ENCODE peak calls at places on chromosomes 4 and X, in six cellular contexts. One of them, this sample, is unnamed.

GRCh38 chrX:18146954-18147353 is 73.7 kb downstream of the BEND2 start:
- DNase-seq in heart right ventricle: no peak
- DNase-seq in endothelial cell of umbilical vein: no peak
- DNase-seq in A549: peak; percentile 18
- DNase-seq in right lobe of liver: no peak
- DNase-seq in cardiac muscle cell: peak; percentile 72
- DNase-seq in this sample: no peak

GRCh38 chrX:136209016-136209738 is 42.0 kb downstream of the MAP7D3 start:
- DNase-seq in heart right ventricle: peak; percentile 52
- DNase-seq in endothelial cell of umbilical vein: peak; percentile 55
- DNase-seq in A549: peak; percentile 43
- DNase-seq in right lobe of liver: peak; percentile 45
- DNase-seq in cardiac muscle cell: peak; percentile 33
- DNase-seq in this sample: no peak

GRCh38 chr4:57080781-57081650 is 29.2 kb downstream of the IGFBP7 start:
- DNase-seq in heart right ventricle: no peak
- DNase-seq in endothelial cell of umbilical vein: peak; percentile 99
- DNase-seq in A549: peak; percentile 84
- DNase-seq in right lobe of liver: no peak
- DNase-seq in cardiac muscle cell: no peak
- DNase-seq in this sample: no peak

GRCh38 chr4:163228648-163229047 is 62.0 kb upstream of the NAF1 start:
- DNase-seq in heart right ventricle: no peak
- DNase-seq in endothelial cell of umbilical vein: no peak
- DNase-seq in A549: no peak
- DNase-seq in right lobe of liver: no peak
- DNase-seq in cardiac muscle cell: no peak
- DNase-seq in this sample: no peak

GRCh38 chr4:183722738-183723560 is 63.9 kb downstream of the TRAPPC11 start:
- DNase-seq in heart right ventricle: peak; percentile 75
- DNase-seq in endothelial cell of umbilical vein: peak; percentile 33
- DNase-seq in A549: peak; percentile 20
- DNase-seq in right lobe of liver: peak; percentile 68
- DNase-seq in cardiac muscle cell: peak; percentile 67
- DNase-seq in this sample: peak; percentile 94

GRCh38 chrX:35711281-35711680 is 86.9 kb upstream of the MAGEB16 start:
- DNase-seq in heart right ventricle: no peak
- DNase-seq in endothelial cell of umbilical vein: no peak
- DNase-seq in A549: no peak
- DNase-seq in right lobe of liver: no peak
- DNase-seq in cardiac muscle cell: no peak
- DNase-seq in this sample: no peak

GRCh38 chrX:1433646-1434357 is 18.9 kb downstream of the ASMTL start:
- DNase-seq in heart right ventricle: no peak
- DNase-seq in endothelial cell of umbilical vein: no peak
- DNase-seq in A549: no peak
- DNase-seq in right lobe of liver: no peak
- DNase-seq in cardiac muscle cell: no peak
- DNase-seq in this sample: peak; percentile 46

GRCh38 chr4:140247237-140247636 is 93.3 kb upstream of the MAML3 start:
- DNase-seq in heart right ventricle: no peak
- DNase-seq in endothelial cell of umbilical vein: no peak
- DNase-seq in A549: no peak
- DNase-seq in right lobe of liver: no peak
- DNase-seq in cardiac muscle cell: no peak
- DNase-seq in this sample: no peak

GRCh38 chr4:24984602-24985532 is 45.9 kb downstream of the LGI2 start:
- DNase-seq in heart right ventricle: no peak
- DNase-seq in endothelial cell of umbilical vein: no peak
- DNase-seq in A549: no peak
- DNase-seq in right lobe of liver: no peak
- DNase-seq in cardiac muscle cell: no peak
- DNase-seq in this sample: no peak

GRCh38 chr4:153794001-153794400 is 5.1 kb upstream of the SFRP2 start:
- DNase-seq in heart right ventricle: no peak
- DNase-seq in endothelial cell of umbilical vein: no peak
- DNase-seq in A549: no peak
- DNase-seq in right lobe of liver: no peak
- DNase-seq in cardiac muscle cell: no peak
- DNase-seq in this sample: no peak

GRCh38 chr4:108303488-108304177 is 134.9 kb upstream of the LEF1 start:
- DNase-seq in heart right ventricle: no peak
- DNase-seq in endothelial cell of umbilical vein: no peak
- DNase-seq in A549: no peak
- DNase-seq in right lobe of liver: no peak
- DNase-seq in cardiac muscle cell: no peak
- DNase-seq in this sample: no peak

GRCh38 chr4:38757945-38758344 is 24.8 kb downstream of the TLR10 start:
- DNase-seq in heart right ventricle: no peak
- DNase-seq in endothelial cell of umbilical vein: no peak
- DNase-seq in A549: peak; percentile 40
- DNase-seq in right lobe of liver: no peak
- DNase-seq in cardiac muscle cell: peak; percentile 10
- DNase-seq in this sample: no peak

GRCh38 chr4:153151535-153152452 is 52.4 kb upstream of the TRIM2 start:
- DNase-seq in heart right ventricle: no peak
- DNase-seq in endothelial cell of umbilical vein: peak; percentile 13
- DNase-seq in A549: peak; percentile 25
- DNase-seq in right lobe of liver: peak; percentile 29
- DNase-seq in cardiac muscle cell: peak; percentile 75
- DNase-seq in this sample: peak; percentile 86

GRCh38 chrX:129658429-129658828 is 3.7 kb upstream of the APLN start:
- DNase-seq in heart right ventricle: no peak
- DNase-seq in endothelial cell of umbilical vein: no peak
- DNase-seq in A549: no peak
- DNase-seq in right lobe of liver: no peak
- DNase-seq in cardiac muscle cell: no peak
- DNase-seq in this sample: no peak

GRCh38 chr4:39961311-39961877 is 16.3 kb downstream of the PDS5A start:
- DNase-seq in heart right ventricle: no peak
- DNase-seq in endothelial cell of umbilical vein: no peak
- DNase-seq in A549: no peak
- DNase-seq in right lobe of liver: no peak
- DNase-seq in cardiac muscle cell: no peak
- DNase-seq in this sample: no peak

GRCh38 chr4:142743071-142743825 is 102.9 kb downstream of the INPP4B start:
- DNase-seq in heart right ventricle: no peak
- DNase-seq in endothelial cell of umbilical vein: peak; percentile 84
- DNase-seq in A549: no peak
- DNase-seq in right lobe of liver: no peak
- DNase-seq in cardiac muscle cell: no peak
- DNase-seq in this sample: no peak

GRCh38 chr4:73828945-73829344 is 7.5 kb upstream of the CXCL6 start:
- DNase-seq in heart right ventricle: no peak
- DNase-seq in endothelial cell of umbilical vein: no peak
- DNase-seq in A549: no peak
- DNase-seq in right lobe of liver: no peak
- DNase-seq in cardiac muscle cell: no peak
- DNase-seq in this sample: no peak

GRCh38 chr4:129323630-129324029 is 227.7 kb downstream of the C4orf33 start:
- DNase-seq in heart right ventricle: no peak
- DNase-seq in endothelial cell of umbilical vein: no peak
- DNase-seq in A549: no peak
- DNase-seq in right lobe of liver: no peak
- DNase-seq in cardiac muscle cell: no peak
- DNase-seq in this sample: no peak

GRCh38 chrX:6448003-6448402 is 86.9 kb downstream of the VCX3A start:
- DNase-seq in heart right ventricle: no peak
- DNase-seq in endothelial cell of umbilical vein: no peak
- DNase-seq in A549: no peak
- DNase-seq in right lobe of liver: no peak
- DNase-seq in cardiac muscle cell: no peak
- DNase-seq in this sample: no peak

GRCh38 chrX:109487640-109488039 is 5.8 kb upstream of the GUCY2F start:
- DNase-seq in heart right ventricle: no peak
- DNase-seq in endothelial cell of umbilical vein: no peak
- DNase-seq in A549: no peak
- DNase-seq in right lobe of liver: no peak
- DNase-seq in cardiac muscle cell: no peak
- DNase-seq in this sample: no peak

GRCh38 chr4:165461176-165461835 is 82.5 kb downstream of the CPE start:
- DNase-seq in heart right ventricle: no peak
- DNase-seq in endothelial cell of umbilical vein: no peak
- DNase-seq in A549: no peak
- DNase-seq in right lobe of liver: no peak
- DNase-seq in cardiac muscle cell: no peak
- DNase-seq in this sample: no peak

GRCh38 chr4:55318135-55318534 is 27.9 kb upstream of the SRD5A3 start:
- DNase-seq in heart right ventricle: no peak
- DNase-seq in endothelial cell of umbilical vein: peak; percentile 72
- DNase-seq in A549: no peak
- DNase-seq in right lobe of liver: no peak
- DNase-seq in cardiac muscle cell: no peak
- DNase-seq in this sample: no peak

DNA sequence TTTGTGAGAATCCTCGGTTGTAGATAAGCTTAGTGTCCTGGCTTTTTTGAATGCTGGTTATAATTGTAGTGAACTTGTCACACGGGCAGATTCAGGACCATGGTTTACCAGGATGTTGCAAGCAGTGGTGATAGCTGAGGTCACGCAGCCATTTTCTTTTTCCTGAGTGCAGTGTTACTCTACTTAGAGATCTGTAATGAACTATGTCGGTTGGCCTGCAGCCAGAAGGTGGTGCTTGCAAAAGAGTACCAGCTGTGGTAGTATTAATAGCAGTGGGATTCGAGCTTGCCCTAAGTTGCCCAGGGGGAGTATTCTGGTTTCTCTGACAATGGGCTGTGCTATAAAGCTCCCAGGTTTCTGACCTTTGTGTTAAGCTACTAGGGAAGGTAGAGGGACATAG is 368.9 kb downstream of the SLITRK2 start:
- DNase-seq in heart right ventricle: peak; percentile 9
- DNase-seq in endothelial cell of umbilical vein: no peak
- DNase-seq in A549: no peak
- DNase-seq in right lobe of liver: no peak
- DNase-seq in cardiac muscle cell: no peak
- DNase-seq in this sample: no peak
- H3K9me3 ChIP-seq in heart right ventricle: no peaks in the 10 kb centered on the region
- H3K9me3 ChIP-seq in endothelial cell of umbilical vein: no peaks in the 10 kb centered on the region
- H3K9me3 ChIP-seq in A549: no peaks in the 10 kb centered on the region
- H3K9me3 ChIP-seq in right lobe of liver: no peaks in the 10 kb centered on the region
- H3K9me3 ChIP-seq in cardiac muscle cell: no peaks in the 10 kb centered on the region
- H3K9me3 ChIP-seq in this sample: no peaks in the 10 kb centered on the region

GRCh38 chr4:88037936-88038335 is 30.5 kb downstream of the PKD2 start:
- DNase-seq in heart right ventricle: no peak
- DNase-seq in endothelial cell of umbilical vein: no peak
- DNase-seq in A549: no peak
- DNase-seq in right lobe of liver: no peak
- DNase-seq in cardiac muscle cell: no peak
- DNase-seq in this sample: no peak

GRCh38 chr4:88043001-88043400 is 35.6 kb downstream of the PKD2 start:
- DNase-seq in heart right ventricle: no peak
- DNase-seq in endothelial cell of umbilical vein: peak; percentile 59
- DNase-seq in A549: no peak
- DNase-seq in right lobe of liver: no peak
- DNase-seq in cardiac muscle cell: no peak
- DNase-seq in this sample: no peak

GRCh38 chr4:88040707-88041106 is 33.3 kb downstream of the PKD2 start:
- DNase-seq in heart right ventricle: no peak
- DNase-seq in endothelial cell of umbilical vein: no peak
- DNase-seq in A549: no peak
- DNase-seq in right lobe of liver: no peak
- DNase-seq in cardiac muscle cell: no peak
- DNase-seq in this sample: no peak

GRCh38 chr4:88043586-88044340 is 36.3 kb downstream of the PKD2 start:
- DNase-seq in heart right ventricle: no peak
- DNase-seq in endothelial cell of umbilical vein: peak; percentile 4
- DNase-seq in A549: no peak
- DNase-seq in right lobe of liver: no peak
- DNase-seq in cardiac muscle cell: no peak
- DNase-seq in this sample: no peak

GRCh38 chr4:88041626-88042025 is 34.2 kb downstream of the PKD2 start:
- DNase-seq in heart right ventricle: no peak
- DNase-seq in endothelial cell of umbilical vein: no peak
- DNase-seq in A549: no peak
- DNase-seq in right lobe of liver: no peak
- DNase-seq in cardiac muscle cell: no peak
- DNase-seq in this sample: no peak
- H3K27ac ChIP-seq in heart right ventricle: peak overlapping the region; percentile 18
- H3K27ac ChIP-seq in endothelial cell of umbilical vein: no peak overlapping the region
- H3K27ac ChIP-seq in A549: no peak overlapping the region
- H3K27ac ChIP-seq in right lobe of liver: no peak overlapping the region
- H3K27ac ChIP-seq in cardiac muscle cell: no peak overlapping the region
- H3K27ac ChIP-seq in this sample: no peak overlapping the region

DNA sequence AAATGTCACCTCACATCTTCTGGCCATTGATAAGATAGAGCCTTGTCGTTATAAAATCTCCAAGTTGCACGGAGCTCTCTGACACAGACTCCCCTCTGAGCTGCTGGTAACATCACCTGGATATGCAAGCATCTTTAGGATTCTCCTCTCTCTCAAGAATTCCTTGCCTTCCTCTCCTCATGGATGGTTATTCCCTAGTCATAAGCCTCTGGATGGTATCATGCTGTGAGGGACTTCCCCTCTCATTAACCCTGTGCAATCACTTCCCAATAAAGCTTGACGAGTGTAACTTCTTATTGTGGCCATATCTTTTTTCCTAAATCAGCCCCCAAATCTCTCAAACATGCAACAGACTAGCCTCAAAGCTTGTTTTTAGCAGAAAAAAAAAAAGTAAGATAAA is 1057.0 kb upstream of the SLIT2 start:
- DNase-seq in heart right ventricle: no peak
- DNase-seq in endothelial cell of umbilical vein: no peak
- DNase-seq in A549: no peak
- DNase-seq in right lobe of liver: no peak
- DNase-seq in cardiac muscle cell: no peak
- DNase-seq in this sample: no peak
- H3K9me3 ChIP-seq in heart right ventricle: no peaks in the 10 kb centered on the region
- H3K9me3 ChIP-seq in endothelial cell of umbilical vein: no peaks in the 10 kb centered on the region
- H3K9me3 ChIP-seq in A549: no peaks in the 10 kb centered on the region
- H3K9me3 ChIP-seq in right lobe of liver: no peaks in the 10 kb centered on the region
- H3K9me3 ChIP-seq in cardiac muscle cell: no peaks in the 10 kb centered on the region
- H3K9me3 ChIP-seq in this sample: no peaks in the 10 kb centered on the region

DNA sequence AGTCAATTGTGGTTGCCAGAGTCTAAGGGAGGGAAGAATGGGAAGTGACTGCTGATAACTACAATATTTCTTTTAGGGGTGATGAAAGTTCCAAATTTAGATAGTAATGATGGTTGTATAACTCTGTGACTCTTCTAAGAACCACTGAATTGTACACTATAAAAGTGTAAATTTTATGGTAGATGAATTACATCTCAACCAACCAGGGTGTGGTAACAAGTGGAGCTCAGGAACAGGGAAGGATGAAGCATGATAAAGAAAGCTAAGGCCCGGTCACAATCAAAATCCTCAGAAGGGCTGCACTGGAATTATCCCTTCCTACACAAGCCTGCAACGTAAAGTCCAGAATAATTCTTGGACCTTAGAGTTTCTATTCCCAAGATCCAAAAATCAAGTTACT is 143.2 kb downstream of the PPARGC1A start:
- DNase-seq in heart right ventricle: no peak
- DNase-seq in endothelial cell of umbilical vein: no peak
- DNase-seq in A549: no peak
- DNase-seq in right lobe of liver: no peak
- DNase-seq in cardiac muscle cell: no peak
- DNase-seq in this sample: no peak
- H3K27ac ChIP-seq in heart right ventricle: no peak overlapping the region
- H3K27ac ChIP-seq in endothelial cell of umbilical vein: no peak overlapping the region
- H3K27ac ChIP-seq in A549: no peak overlapping the region
- H3K27ac ChIP-seq in right lobe of liver: no peak overlapping the region
- H3K27ac ChIP-seq in cardiac muscle cell: no peak overlapping the region
- H3K27ac ChIP-seq in this sample: no peak overlapping the region

This sample was measured in left lung.